ENCODE peak calls at places on chromosome 20, in ten cellular contexts. K, C, E, G, Z, L, Q, V, M and W are unnamed samples.
A peak's percentile ranks its signal among the peaks of the same experiment; 100 is the strongest.

GRCh38 chr20:17631576-17632319 is 50.3 kb downstream of the RRBP1 start:
- DNase-seq in K (no peak), C (peak; percentile 33), E (no peak), G (no peak), Z (no peak), L (no peak), Q (no peak), V (no peak), M (no peak), W (no peak)

GRCh38 chr20:36462440-36463211 is 78.7 kb upstream of the MYL9 start:
- DNase-seq in K (peak; percentile 70), C (peak; percentile 82), E (no peak), G (no peak), Z (no peak), L (peak; percentile 80), Q (no peak), V (peak; percentile 65), M (peak; percentile 46), W (peak; percentile 80)

GRCh38 chr20:4924032-4924431 is 77.3 kb downstream of the SLC23A2 start:
- DNase-seq in K (no peak), C (no peak), E (no peak), G (no peak), Z (no peak), L (no peak), Q (no peak), V (no peak), M (no peak), W (no peak)

GRCh38 chr20:38308047-38308438 is 4.1 kb downstream of the BPI start:
- DNase-seq in K (no peak), C (no peak), E (no peak), G (no peak), Z (no peak), L (no peak), Q (no peak), V (no peak), M (no peak), W (no peak)

GRCh38 chr20:61835301-61835700 is 230.4 kb downstream of the TAF4 start:
- DNase-seq in K (no peak), C (peak; percentile 17), E (no peak), G (no peak), Z (no peak), L (no peak), Q (no peak), V (no peak), M (no peak), W (no peak)

GRCh38 chr20:51470907-51471411 is 71.6 kb downstream of the NFATC2 start:
- DNase-seq in K (no peak), C (no peak), E (no peak), G (no peak), Z (no peak), L (no peak), Q (no peak), V (no peak), M (no peak), W (no peak)

GRCh38 chr20:57498425-57499400 is 26.2 kb downstream of the CTCFL start:
- DNase-seq in K (no peak), C (no peak), E (no peak), G (peak; percentile 8), Z (peak; percentile 47), L (no peak), Q (no peak), V (peak; percentile 74), M (no peak), W (no peak)

GRCh38 chr20:8043687-8044278 is 24.2 kb upstream of the TMX4 start:
- DNase-seq in K (no peak), C (no peak), E (no peak), G (peak; percentile 3), Z (peak; percentile 88), L (no peak), Q (no peak), V (peak; percentile 56), M (peak; percentile 68), W (no peak)

GRCh38 chr20:19047951-19048296 is 164.5 kb upstream of the SLC24A3 start:
- DNase-seq in K (no peak), C (no peak), E (no peak), G (no peak), Z (peak; percentile 54), L (no peak), Q (no peak), V (no peak), M (no peak), W (no peak)

GRCh38 chr20:47274449-47275108 is 81.9 kb downstream of the ZMYND8 start:
- DNase-seq in K (no peak), C (no peak), E (no peak), G (peak; percentile 4), Z (no peak), L (no peak), Q (peak; percentile 67), V (peak; percentile 11), M (peak; percentile 30), W (no peak)

GRCh38 chr20:11379257-11380011 is 538.3 kb upstream of the BTBD3 start:
- DNase-seq in K (no peak), C (no peak), E (no peak), G (no peak), Z (no peak), L (no peak), Q (no peak), V (no peak), M (no peak), W (peak; percentile 45)

GRCh38 chr20:1083431-1084080 is 34.8 kb upstream of the PSMF1 start:
- DNase-seq in K (no peak), C (no peak), E (no peak), G (no peak), Z (peak; percentile 98), L (no peak), Q (no peak), V (no peak), M (no peak), W (no peak)

GRCh38 chr20:50052952-50053789 is 59.8 kb downstream of the UBE2V1 start:
- DNase-seq in K (no peak), C (no peak), E (no peak), G (no peak), Z (peak; percentile 68), L (no peak), Q (no peak), V (no peak), M (no peak), W (no peak)